ENCODE peak calls at places on chromosomes 1 and 21, in five cellular contexts. One of them, this sample, is unnamed.

GRCh38 chr1:176949033-176949662 is 215.4 kb downstream of the ASTN1 start:
- DNase-seq in upper lobe of right lung: peak; percentile 78
- DNase-seq in NCI-H1092: no peak
- DNase-seq in breast epithelium: peak; percentile 53
- DNase-seq in GM06990: peak; percentile 52
- DNase-seq in this sample: no peak

GRCh38 chr1:18178125-18178524 is 70.5 kb downstream of the IGSF21 start:
- DNase-seq in upper lobe of right lung: no peak
- DNase-seq in NCI-H1092: no peak
- DNase-seq in breast epithelium: no peak
- DNase-seq in GM06990: no peak
- DNase-seq in this sample: no peak

GRCh38 chr21:43191971-43192370 is 23.2 kb downstream of the CRYAA start:
- DNase-seq in upper lobe of right lung: peak; percentile 6
- DNase-seq in NCI-H1092: no peak
- DNase-seq in breast epithelium: peak; percentile 10
- DNase-seq in GM06990: no peak
- DNase-seq in this sample: no peak

GRCh38 chr1:26822737-26823395 is 3.6 kb upstream of the ZDHHC18 start:
- DNase-seq in upper lobe of right lung: peak; percentile 3
- DNase-seq in NCI-H1092: no peak
- DNase-seq in breast epithelium: no peak
- DNase-seq in GM06990: no peak
- DNase-seq in this sample: no peak

GRCh38 chr1:156368157-156368658 is 803 bp upstream of the RHBG start:
- DNase-seq in upper lobe of right lung: no peak
- DNase-seq in NCI-H1092: no peak
- DNase-seq in breast epithelium: no peak
- DNase-seq in GM06990: no peak
- DNase-seq in this sample: no peak

GRCh38 chr1:197800379-197801110 is 25.3 kb upstream of the DENND1B start:
- DNase-seq in upper lobe of right lung: no peak
- DNase-seq in NCI-H1092: no peak
- DNase-seq in breast epithelium: no peak
- DNase-seq in GM06990: no peak
- DNase-seq in this sample: no peak

GRCh38 chr1:47618830-47619229 is 181.0 kb downstream of the FOXD2 start:
- DNase-seq in upper lobe of right lung: no peak
- DNase-seq in NCI-H1092: no peak
- DNase-seq in breast epithelium: no peak
- DNase-seq in GM06990: no peak
- DNase-seq in this sample: no peak

GRCh38 chr1:66176012-66176715 is 357.8 kb upstream of the SGIP1 start:
- DNase-seq in upper lobe of right lung: no peak
- DNase-seq in NCI-H1092: no peak
- DNase-seq in breast epithelium: no peak
- DNase-seq in GM06990: no peak
- DNase-seq in this sample: no peak

GRCh38 chr1:28668956-28669719 is 554 bp downstream of the GMEB1 start:
- DNase-seq in upper lobe of right lung: peak; percentile 88
- DNase-seq in NCI-H1092: peak; percentile 76
- DNase-seq in breast epithelium: no peak
- DNase-seq in GM06990: peak; percentile 83
- DNase-seq in this sample: no peak

GRCh38 chr1:45876000-45876399 is 72.6 kb downstream of the MAST2 start:
- DNase-seq in upper lobe of right lung: no peak
- DNase-seq in NCI-H1092: no peak
- DNase-seq in breast epithelium: no peak
- DNase-seq in GM06990: no peak
- DNase-seq in this sample: no peak

GRCh38 chr1:58883037-58883887 is 99.4 kb upstream of the JUN start:
- DNase-seq in upper lobe of right lung: peak; percentile 74
- DNase-seq in NCI-H1092: no peak
- DNase-seq in breast epithelium: no peak
- DNase-seq in GM06990: no peak
- DNase-seq in this sample: peak; percentile 50

GRCh38 chr1:205576011-205576410 is 55.8 kb downstream of the ELK4 start:
- DNase-seq in upper lobe of right lung: peak; percentile 46
- DNase-seq in NCI-H1092: no peak
- DNase-seq in breast epithelium: no peak
- DNase-seq in GM06990: no peak
- DNase-seq in this sample: no peak

GRCh38 chr1:215523128-215523861 is 43.8 kb upstream of the KCTD3 start:
- DNase-seq in upper lobe of right lung: no peak
- DNase-seq in NCI-H1092: no peak
- DNase-seq in breast epithelium: no peak
- DNase-seq in GM06990: no peak
- DNase-seq in this sample: no peak

GRCh38 chr1:221310180-221310579 is 430.9 kb downstream of the HLX start:
- DNase-seq in upper lobe of right lung: no peak
- DNase-seq in NCI-H1092: peak; percentile 92
- DNase-seq in breast epithelium: no peak
- DNase-seq in GM06990: no peak
- DNase-seq in this sample: no peak

GRCh38 chr1:53339736-53340385 is 12.0 kb upstream of the LRP8 start:
- DNase-seq in upper lobe of right lung: peak; percentile 40
- DNase-seq in NCI-H1092: no peak
- DNase-seq in breast epithelium: peak; percentile 36
- DNase-seq in GM06990: no peak
- DNase-seq in this sample: no peak

GRCh38 chr1:201565771-201566528 is 27.0 kb downstream of the NAV1 start:
- DNase-seq in upper lobe of right lung: no peak
- DNase-seq in NCI-H1092: no peak
- DNase-seq in breast epithelium: no peak
- DNase-seq in GM06990: no peak
- DNase-seq in this sample: no peak

GRCh38 chr1:13664451-13664850 is 35.5 kb upstream of the PRDM2 start:
- DNase-seq in upper lobe of right lung: no peak
- DNase-seq in NCI-H1092: no peak
- DNase-seq in breast epithelium: no peak
- DNase-seq in GM06990: peak; percentile 30
- DNase-seq in this sample: no peak

GRCh38 chr1:156643266-156644092 is 1.6 kb downstream of the BCAN start:
- DNase-seq in upper lobe of right lung: no peak
- DNase-seq in NCI-H1092: no peak
- DNase-seq in breast epithelium: no peak
- DNase-seq in GM06990: no peak
- DNase-seq in this sample: no peak

GRCh38 chr1:183609313-183609712 is 19.1 kb upstream of the NCF2 start:
- DNase-seq in upper lobe of right lung: peak; percentile 66
- DNase-seq in NCI-H1092: no peak
- DNase-seq in breast epithelium: no peak
- DNase-seq in GM06990: no peak
- DNase-seq in this sample: peak; percentile 36

GRCh38 chr1:110824192-110824591 is 48.8 kb upstream of the CD53 start:
- DNase-seq in upper lobe of right lung: no peak
- DNase-seq in NCI-H1092: no peak
- DNase-seq in breast epithelium: no peak
- DNase-seq in GM06990: no peak
- DNase-seq in this sample: no peak